ENCODE peak calls at places on chromosomes 3 and 15, in five cellular contexts. Q is activated CD8-positive, alpha-beta memory T cell treated with anti-CD3 and anti-CD28 coated beads for 48 hours; U is neuronal stem cell; J is fibroblast of the aortic adventitia; M is amniotic stem cell. L is an unnamed sample.

GRCh38 chr3:190671658-190672057 is 157.8 kb downstream of the IL1RAP start:
- DNase-seq in J (no peak), U (no peak), M (no peak), Q (no peak), L (no peak)

GRCh38 chr15:58741032-58741431 is 8.5 kb downstream of the ADAM10 start:
- DNase-seq in U (no peak), Q (no peak), J (no peak), M (no peak), L (no peak)

GRCh38 chr3:71436337-71436736 is 147.2 kb downstream of the FOXP1 start:
- DNase-seq in J (no peak), Q (no peak), U (no peak), M (no peak), L (no peak)

GRCh38 chr3:71581451-71581980 is 2.0 kb downstream of the FOXP1 start:
- DNase-seq in U (no peak), Q (no peak), J (peak; percentile 58), M (no peak), L (no peak)

GRCh38 chr3:25664066-25664809 is 469 bp downstream of the TOP2B start:
- DNase-seq in J (peak; percentile 32), M (peak; percentile 54), U (peak; percentile 68), Q (peak; percentile 54), L (peak; percentile 73)

GRCh38 chr3:20648921-20649381 is 462.9 kb upstream of the SGO1 start:
- DNase-seq in M (no peak), Q (no peak), U (no peak), J (peak; percentile 80), L (no peak)

GRCh38 chr3:128698211-128699011 is 27.6 kb upstream of the RAB7A start:
- DNase-seq in M (no peak), J (peak; percentile 10), Q (no peak), U (peak; percentile 21), L (peak; percentile 44)

GRCh38 chr3:196941846-196942225 is 492 bp downstream of the NCBP2 start:
- DNase-seq in U (no peak), Q (peak; percentile 40), M (peak; percentile 27), J (no peak), L (peak; percentile 51)

GRCh38 chr3:48433472-48434118 is 3.7 kb upstream of the PLXNB1 start:
- DNase-seq in Q (no peak), J (peak; percentile 92), U (no peak), M (no peak), L (no peak)

GRCh38 chr3:59540241-59540640 is 490.4 kb upstream of the CFAP20DC start:
- DNase-seq in Q (no peak), J (peak; percentile 52), U (no peak), M (no peak), L (no peak)

GRCh38 chr15:31499953-31500808 is 173.5 kb downstream of the KLF13 start:
- DNase-seq in M (no peak), Q (no peak), U (no peak), J (no peak), L (no peak)

GRCh38 chr15:28068930-28069329 is 30.2 kb downstream of the OCA2 start:
- DNase-seq in M (no peak), Q (no peak), J (no peak), U (no peak), L (no peak)

GRCh38 chr3:52396011-52396906 is 48.6 kb downstream of the SEMA3G start:
- DNase-seq in M (no peak), U (no peak), Q (no peak), J (no peak), L (no peak)

GRCh38 chr3:141109761-141110160 is 58.6 kb downstream of the SPSB4 start:
- DNase-seq in U (no peak), M (no peak), Q (no peak), J (no peak), L (no peak)

GRCh38 chr3:15820911-15821310 is 23.1 kb upstream of the ANKRD28 start:
- DNase-seq in U (no peak), J (no peak), M (no peak), Q (no peak), L (no peak)

GRCh38 chr3:192481638-192482037 is 245.7 kb downstream of the FGF12 start:
- DNase-seq in J (peak; percentile 93), M (no peak), Q (no peak), U (no peak), L (no peak)

GRCh38 chr15:59993950-59994401 is 10.1 kb upstream of the FOXB1 start:
- DNase-seq in J (no peak), M (no peak), Q (no peak), U (peak; percentile 46), L (no peak)

GRCh38 chr3:182969277-182969676 is 11.1 kb downstream of the DCUN1D1 start:
- DNase-seq in J (peak; percentile 74), U (no peak), Q (no peak), M (no peak), L (no peak)

GRCh38 chr3:53796161-53796560 is 50.1 kb downstream of the CHDH start:
- DNase-seq in U (no peak), Q (no peak), M (no peak), J (peak; percentile 34), L (peak; percentile 56)

GRCh38 chr3:27114684-27115083 is 254.5 kb downstream of the NEK10 start:
- DNase-seq in M (no peak), U (no peak), J (peak; percentile 19), Q (no peak), L (no peak)

GRCh38 chr3:47908744-47909143 is 105.8 kb downstream of the DHX30 start:
- DNase-seq in U (no peak), Q (no peak), M (no peak), J (no peak), L (no peak)

GRCh38 chr3:142046320-142047020 is 102.9 kb downstream of the TFDP2 start:
- DNase-seq in U (no peak), Q (no peak), M (no peak), J (no peak), L (no peak)

GRCh38 chr3:125192190-125193035 is 20.1 kb downstream of the SLC12A8 start:
- DNase-seq in J (no peak), U (no peak), Q (no peak), M (no peak), L (no peak)

GRCh38 chr3:174710622-174711021 is 148.5 kb upstream of the NAALADL2 start:
- DNase-seq in M (no peak), U (no peak), Q (no peak), J (peak; percentile 40), L (no peak)

GRCh38 chr3:100425321-100425720 is 24.0 kb downstream of the LNP1 start:
- DNase-seq in U (no peak), Q (no peak), J (peak; percentile 33), M (no peak), L (no peak)

GRCh38 chr15:66389859-66390382 is 3.2 kb downstream of the MAP2K1 start:
- DNase-seq in Q (no peak), U (no peak), J (peak; percentile 14), M (no peak), L (no peak)

GRCh38 chr15:84099181-84099580 is 136.4 kb upstream of the GOLGA6L4 start:
- DNase-seq in U (no peak), Q (no peak), M (no peak), J (peak; percentile 6), L (no peak)

GRCh38 chr3:45224824-45225464 is 1.1 kb downstream of the TMEM158 start:
- DNase-seq in Q (no peak), U (peak; percentile 79), J (peak; percentile 66), M (peak; percentile 44), L (peak; percentile 71)